ENCODE peak calls at places on chromosome 20, in four cellular contexts. One of them, this sample, is unnamed.

GRCh38 chr20:16803965-16804792 is 56.0 kb downstream of the OTOR start:
- DNase-seq in NCI-H82: peak
- DNase-seq in activated gamma-delta T cell treated with anti-CD3 and anti-CD28 coated beads, Interleukin-2, amount 50 U/mL, for 16 hours: peak
- DNase-seq in progenitor cell of endocrine pancreas: peak
- DNase-seq in this sample: no peak

GRCh38 chr20:41029150-41029872 is 689 bp downstream of the TOP1 start:
- DNase-seq in NCI-H82: peak
- DNase-seq in activated gamma-delta T cell treated with anti-CD3 and anti-CD28 coated beads, Interleukin-2, amount 50 U/mL, for 16 hours: no peak
- DNase-seq in progenitor cell of endocrine pancreas: no peak
- DNase-seq in this sample: no peak

GRCh38 chr20:58511364-58511763 is 3.8 kb downstream of the APCDD1L start:
- DNase-seq in NCI-H82: no peak
- DNase-seq in activated gamma-delta T cell treated with anti-CD3 and anti-CD28 coated beads, Interleukin-2, amount 50 U/mL, for 16 hours: no peak
- DNase-seq in progenitor cell of endocrine pancreas: no peak
- DNase-seq in this sample: peak

GRCh38 chr20:7654231-7654630 is 286.0 kb downstream of the HAO1 start:
- DNase-seq in NCI-H82: no peak
- DNase-seq in activated gamma-delta T cell treated with anti-CD3 and anti-CD28 coated beads, Interleukin-2, amount 50 U/mL, for 16 hours: no peak
- DNase-seq in progenitor cell of endocrine pancreas: no peak
- DNase-seq in this sample: no peak

GRCh38 chr20:49880177-49880576 is 35.2 kb downstream of the SPATA2 start:
- DNase-seq in NCI-H82: no peak
- DNase-seq in activated gamma-delta T cell treated with anti-CD3 and anti-CD28 coated beads, Interleukin-2, amount 50 U/mL, for 16 hours: no peak
- DNase-seq in progenitor cell of endocrine pancreas: no peak
- DNase-seq in this sample: peak

GRCh38 chr20:32515631-32516101 is 69.5 kb downstream of the NOL4L start:
- DNase-seq in NCI-H82: no peak
- DNase-seq in activated gamma-delta T cell treated with anti-CD3 and anti-CD28 coated beads, Interleukin-2, amount 50 U/mL, for 16 hours: no peak
- DNase-seq in progenitor cell of endocrine pancreas: no peak
- DNase-seq in this sample: peak

GRCh38 chr20:8721098-8721497 is 347.8 kb upstream of the PLCB4 start:
- DNase-seq in NCI-H82: peak
- DNase-seq in activated gamma-delta T cell treated with anti-CD3 and anti-CD28 coated beads, Interleukin-2, amount 50 U/mL, for 16 hours: no peak
- DNase-seq in progenitor cell of endocrine pancreas: peak
- DNase-seq in this sample: no peak

GRCh38 chr20:17417221-17417620 is 114.0 kb downstream of the BFSP1 start:
- DNase-seq in NCI-H82: no peak
- DNase-seq in activated gamma-delta T cell treated with anti-CD3 and anti-CD28 coated beads, Interleukin-2, amount 50 U/mL, for 16 hours: no peak
- DNase-seq in progenitor cell of endocrine pancreas: no peak
- DNase-seq in this sample: no peak

GRCh38 chr20:23248524-23248923 is 102.1 kb upstream of the NXT1 start:
- DNase-seq in NCI-H82: no peak
- DNase-seq in activated gamma-delta T cell treated with anti-CD3 and anti-CD28 coated beads, Interleukin-2, amount 50 U/mL, for 16 hours: no peak
- DNase-seq in progenitor cell of endocrine pancreas: no peak
- DNase-seq in this sample: no peak

GRCh38 chr20:41447026-41447425 is 80.4 kb upstream of the EMILIN3 start:
- DNase-seq in NCI-H82: no peak
- DNase-seq in activated gamma-delta T cell treated with anti-CD3 and anti-CD28 coated beads, Interleukin-2, amount 50 U/mL, for 16 hours: no peak
- DNase-seq in progenitor cell of endocrine pancreas: no peak
- DNase-seq in this sample: no peak

GRCh38 chr20:37630993-37631392 is 62.8 kb upstream of the CTNNBL1 start:
- DNase-seq in NCI-H82: no peak
- DNase-seq in activated gamma-delta T cell treated with anti-CD3 and anti-CD28 coated beads, Interleukin-2, amount 50 U/mL, for 16 hours: no peak
- DNase-seq in progenitor cell of endocrine pancreas: no peak
- DNase-seq in this sample: no peak

GRCh38 chr20:63695419-63696310 is 787 bp upstream of the TNFRSF6B start:
- DNase-seq in NCI-H82: no peak
- DNase-seq in activated gamma-delta T cell treated with anti-CD3 and anti-CD28 coated beads, Interleukin-2, amount 50 U/mL, for 16 hours: no peak
- DNase-seq in progenitor cell of endocrine pancreas: no peak
- DNase-seq in this sample: no peak

GRCh38 chr20:35636095-35636494 is 20.5 kb downstream of the SPAG4 start:
- DNase-seq in NCI-H82: no peak
- DNase-seq in activated gamma-delta T cell treated with anti-CD3 and anti-CD28 coated beads, Interleukin-2, amount 50 U/mL, for 16 hours: no peak
- DNase-seq in progenitor cell of endocrine pancreas: no peak
- DNase-seq in this sample: peak

GRCh38 chr20:53657732-53658131 is 64.1 kb upstream of the ZNF217 start:
- DNase-seq in NCI-H82: peak
- DNase-seq in activated gamma-delta T cell treated with anti-CD3 and anti-CD28 coated beads, Interleukin-2, amount 50 U/mL, for 16 hours: no peak
- DNase-seq in progenitor cell of endocrine pancreas: no peak
- DNase-seq in this sample: no peak

GRCh38 chr20:49104365-49104648 is 58.2 kb downstream of the CSE1L start:
- DNase-seq in NCI-H82: peak
- DNase-seq in activated gamma-delta T cell treated with anti-CD3 and anti-CD28 coated beads, Interleukin-2, amount 50 U/mL, for 16 hours: no peak
- DNase-seq in progenitor cell of endocrine pancreas: no peak
- DNase-seq in this sample: no peak

GRCh38 chr20:46399401-46399800 is 7.0 kb downstream of the ELMO2 start:
- DNase-seq in NCI-H82: no peak
- DNase-seq in activated gamma-delta T cell treated with anti-CD3 and anti-CD28 coated beads, Interleukin-2, amount 50 U/mL, for 16 hours: no peak
- DNase-seq in progenitor cell of endocrine pancreas: no peak
- DNase-seq in this sample: peak

GRCh38 chr20:51486197-51487005 is 56.1 kb downstream of the NFATC2 start:
- DNase-seq in NCI-H82: no peak
- DNase-seq in activated gamma-delta T cell treated with anti-CD3 and anti-CD28 coated beads, Interleukin-2, amount 50 U/mL, for 16 hours: no peak
- DNase-seq in progenitor cell of endocrine pancreas: no peak
- DNase-seq in this sample: peak

GRCh38 chr20:6525447-6526303 is 241.8 kb upstream of the BMP2 start:
- DNase-seq in NCI-H82: peak
- DNase-seq in activated gamma-delta T cell treated with anti-CD3 and anti-CD28 coated beads, Interleukin-2, amount 50 U/mL, for 16 hours: no peak
- DNase-seq in progenitor cell of endocrine pancreas: no peak
- DNase-seq in this sample: no peak

GRCh38 chr20:44065401-44066340 is 121.3 kb downstream of the JPH2 start:
- DNase-seq in NCI-H82: no peak
- DNase-seq in activated gamma-delta T cell treated with anti-CD3 and anti-CD28 coated beads, Interleukin-2, amount 50 U/mL, for 16 hours: no peak
- DNase-seq in progenitor cell of endocrine pancreas: peak
- DNase-seq in this sample: peak

GRCh38 chr20:24995741-24996448 is 3.3 kb upstream of the APMAP start:
- DNase-seq in NCI-H82: peak
- DNase-seq in activated gamma-delta T cell treated with anti-CD3 and anti-CD28 coated beads, Interleukin-2, amount 50 U/mL, for 16 hours: no peak
- DNase-seq in progenitor cell of endocrine pancreas: no peak
- DNase-seq in this sample: no peak